ENCODE peak calls at places on chromosomes 13 and 19, in six cellular contexts. Q, Z, G, T, F and R are unnamed samples.

GRCh38 chr13:83618966-83619365 is 263.3 kb downstream of the SLITRK1 start:
- DNase-seq in Q (no peak), Z (no peak), G (no peak), T (no peak), F (no peak), R (no peak)

GRCh38 chr13:40389081-40389641 is 277.3 kb downstream of the FOXO1 start:
- DNase-seq in Q (no peak), Z (no peak), G (no peak), T (no peak), F (peak), R (no peak)

GRCh38 chr13:73602295-73602694 is 531.9 kb downstream of the KLF12 start:
- DNase-seq in Q (no peak), Z (no peak), G (no peak), T (no peak), F (no peak), R (peak)

GRCh38 chr19:52086481-52086880 is 9.1 kb downstream of the ZNF841 start:
- DNase-seq in Q (no peak), Z (no peak), G (no peak), T (no peak), F (no peak), R (no peak)

GRCh38 chr13:49216334-49216733 is 3.8 kb upstream of the MLNR start:
- DNase-seq in Q (no peak), Z (no peak), G (no peak), T (no peak), F (no peak), R (no peak)

GRCh38 chr13:66102864-66103263 is 1127.3 kb downstream of the PCDH9 start:
- DNase-seq in Q (no peak), Z (no peak), G (no peak), T (no peak), F (no peak), R (no peak)

GRCh38 chr13:101115762-101116161 is 300.5 kb downstream of the NALCN start:
- DNase-seq in Q (no peak), Z (no peak), G (no peak), T (no peak), F (no peak), R (no peak)

GRCh38 chr19:35296644-35297514 is 4.9 kb downstream of the MAG start:
- DNase-seq in Q (no peak), Z (no peak), G (no peak), T (no peak), F (no peak), R (no peak)

GRCh38 chr13:91078093-91078679 is 269.3 kb upstream of the MIR17HG start:
- DNase-seq in Q (peak), Z (no peak), G (no peak), T (no peak), F (no peak), R (no peak)

GRCh38 chr13:75870397-75870801 is 234.3 kb downstream of the LMO7 start:
- DNase-seq in Q (peak), Z (peak), G (no peak), T (no peak), F (peak), R (peak)

GRCh38 chr19:33434886-33435705 is 61.6 kb downstream of the CEBPG start:
- DNase-seq in Q (no peak), Z (peak), G (no peak), T (no peak), F (no peak), R (no peak)

GRCh38 chr19:21115430-21115829 is 26.4 kb upstream of the ZNF431 start:
- DNase-seq in Q (no peak), Z (no peak), G (no peak), T (no peak), F (no peak), R (no peak)

GRCh38 chr13:19586904-19587634 is 25.7 kb upstream of the TPTE2 start:
- DNase-seq in Q (no peak), Z (no peak), G (peak), T (no peak), F (peak), R (no peak)

GRCh38 chr19:50912102-50912599 is 956 bp upstream of the KLK4 start:
- DNase-seq in Q (no peak), Z (no peak), G (no peak), T (no peak), F (no peak), R (no peak)

GRCh38 chr19:45470147-45471081 is 2.6 kb downstream of the FOSB start:
- DNase-seq in Q (no peak), Z (no peak), G (no peak), T (no peak), F (peak), R (peak)

GRCh38 chr13:44307844-44308243 is 65.8 kb upstream of the SERP2 start:
- DNase-seq in Q (no peak), Z (no peak), G (no peak), T (no peak), F (no peak), R (peak)

GRCh38 chr19:48670699-48671455 is 1.9 kb downstream of the NTN5 start:
- DNase-seq in Q (no peak), Z (no peak), G (no peak), T (no peak), F (no peak), R (no peak)

GRCh38 chr13:31756346-31756745 is 17.0 kb downstream of the RXFP2 start:
- DNase-seq in Q (no peak), Z (peak), G (no peak), T (no peak), F (no peak), R (no peak)

GRCh38 chr13:36453518-36453917 is 21.2 kb downstream of the CCNA1 start:
- DNase-seq in Q (no peak), Z (no peak), G (no peak), T (no peak), F (no peak), R (no peak)

GRCh38 chr13:96130818-96131217 is 40.9 kb downstream of the HS6ST3 start:
- DNase-seq in Q (no peak), Z (no peak), G (no peak), T (no peak), F (no peak), R (no peak)

GRCh38 chr13:89925107-89925506 is 1422.4 kb upstream of the MIR17HG start:
- DNase-seq in Q (no peak), Z (peak), G (no peak), T (no peak), F (no peak), R (no peak)

GRCh38 chr13:112885782-112886268 is 83.2 kb upstream of the MCF2L start:
- DNase-seq in Q (peak), Z (no peak), G (no peak), T (peak), F (no peak), R (no peak)

GRCh38 chr19:31461814-31462539 is 112.7 kb upstream of the TSHZ3 start:
- DNase-seq in Q (no peak), Z (no peak), G (no peak), T (no peak), F (no peak), R (no peak)

GRCh38 chr19:42606660-42607351 is 12.1 kb upstream of the CEACAM8 start:
- DNase-seq in Q (peak), Z (peak), G (no peak), T (no peak), F (peak), R (no peak)

GRCh38 chr13:33767140-33767539 is 50.8 kb upstream of the RFC3 start:
- DNase-seq in Q (no peak), Z (no peak), G (no peak), T (no peak), F (no peak), R (no peak)

GRCh38 chr19:32866061-32866460 is 3.5 kb downstream of the SLC7A9 start:
- DNase-seq in Q (no peak), Z (no peak), G (no peak), T (no peak), F (no peak), R (no peak)

GRCh38 chr19:6023085-6023682 is 45.2 kb upstream of the RANBP3 start:
- DNase-seq in Q (no peak), Z (peak), G (no peak), T (no peak), F (no peak), R (no peak)

GRCh38 chr19:40392894-40393517 is 3.0 kb upstream of the HIPK4 start:
- DNase-seq in Q (peak), Z (peak), G (no peak), T (no peak), F (no peak), R (peak)

GRCh38 chr19:4324228-4324627 is 14.4 kb downstream of the STAP2 start:
- DNase-seq in Q (no peak), Z (no peak), G (no peak), T (no peak), F (no peak), R (no peak)

GRCh38 chr13:113839536-113840204 is 24.2 kb downstream of the GAS6 start:
- DNase-seq in Q (no peak), Z (no peak), G (no peak), T (no peak), F (no peak), R (no peak)

GRCh38 chr13:79128158-79128557 is 277.9 kb downstream of the RBM26 start:
- DNase-seq in Q (no peak), Z (peak), G (no peak), T (no peak), F (no peak), R (no peak)